ENCODE peak calls at places on chromosomes 2 and 18, in four cellular contexts. R, T, S and A are unnamed samples.

GRCh38 chr18:79425573-79425895 is 29.8 kb downstream of the NFATC1 start:
- DNase-seq in R (no peak), T (no peak), S (no peak), A (no peak)

GRCh38 chr2:66691199-66691975 is 256.5 kb downstream of the MEIS1 start:
- DNase-seq in R (no peak), T (no peak), S (no peak), A (no peak)

GRCh38 chr2:202032841-202033316 is 776 bp upstream of the FZD7 start:
- DNase-seq in R (no peak), T (no peak), S (no peak), A (no peak)

GRCh38 chr2:33215299-33215698 is 261.1 kb upstream of the RASGRP3 start:
- DNase-seq in R (no peak), T (peak), S (peak), A (no peak)

GRCh38 chr2:219440388-219441256 is 6.0 kb downstream of the SPEG start:
- DNase-seq in R (no peak), T (no peak), S (no peak), A (no peak)

GRCh38 chr2:180327185-180327584 is 320.1 kb upstream of the CWC22 start:
- DNase-seq in R (no peak), T (no peak), S (no peak), A (no peak)

GRCh38 chr18:251572-251971 is 16.3 kb downstream of the THOC1 start:
- DNase-seq in R (no peak), T (no peak), S (no peak), A (no peak)

GRCh38 chr2:160505236-160505635 is 11.6 kb upstream of the RBMS1 start:
- DNase-seq in R (no peak), T (no peak), S (no peak), A (no peak)

GRCh38 chr2:177325554-177325953 is 61.0 kb upstream of the NFE2L2 start:
- DNase-seq in R (no peak), T (no peak), S (peak), A (no peak)

GRCh38 chr2:74542978-74543377 is 10.8 kb downstream of the LOXL3 start:
- DNase-seq in R (no peak), T (no peak), S (no peak), A (no peak)

GRCh38 chr2:174970092-174970491 is 35.1 kb downstream of the CHN1 start:
- DNase-seq in R (no peak), T (no peak), S (no peak), A (no peak)

GRCh38 chr18:903703-904102 is 968 bp upstream of the ADCYAP1 start:
- DNase-seq in R (no peak), T (no peak), S (no peak), A (no peak)

GRCh38 chr18:35982404-35983114 is 10.1 kb downstream of the RMP24 start:
- DNase-seq in R (no peak), T (peak), S (no peak), A (no peak)

GRCh38 chr2:218963597-218963996 is 4.1 kb downstream of the CDK5R2 start:
- DNase-seq in R (no peak), T (no peak), S (no peak), A (no peak)

GRCh38 chr2:169757778-169758177 is 24.1 kb downstream of the KLHL23 start:
- DNase-seq in R (no peak), T (no peak), S (no peak), A (no peak)

GRCh38 chr2:100018794-100019193 is 123.6 kb downstream of the AFF3 start:
- DNase-seq in R (no peak), T (peak), S (no peak), A (no peak)

GRCh38 chr18:79533591-79533990 is 137.9 kb downstream of the NFATC1 start:
- DNase-seq in R (no peak), T (no peak), S (no peak), A (no peak)

GRCh38 chr2:185806783-185807182 is 68.2 kb downstream of the FSIP2 start:
- DNase-seq in R (no peak), T (no peak), S (no peak), A (no peak)

GRCh38 chr2:10533811-10534321 is 85.7 kb upstream of the ODC1 start:
- DNase-seq in R (no peak), T (no peak), S (peak), A (no peak)

GRCh38 chr2:28949617-28950305 is 31.3 kb upstream of the TOGARAM2 start:
- DNase-seq in R (no peak), T (no peak), S (no peak), A (no peak)

GRCh38 chr2:167114018-167114417 is 225.7 kb downstream of the XIRP2 start:
- DNase-seq in R (peak), T (no peak), S (no peak), A (no peak)

GRCh38 chr18:69205925-69206324 is 194.8 kb upstream of the DOK6 start:
- DNase-seq in R (no peak), T (no peak), S (no peak), A (no peak)

GRCh38 chr2:240995041-240995960 is 3.1 kb upstream of the SNED1 start:
- DNase-seq in R (no peak), T (no peak), S (no peak), A (peak)

GRCh38 chr2:200578778-200579177 is 7.0 kb upstream of the AOX1 start:
- DNase-seq in R (no peak), T (no peak), S (no peak), A (no peak)

GRCh38 chr2:137975280-137976271 is 11.3 kb downstream of the HNMT start:
- DNase-seq in R (peak), T (no peak), S (no peak), A (no peak)

GRCh38 chr2:50606860-50607259 is 425.1 kb downstream of the NRXN1 start:
- DNase-seq in R (no peak), T (no peak), S (no peak), A (no peak)

GRCh38 chr2:223909048-223909741 is 35.9 kb downstream of the WDFY1 start:
- DNase-seq in R (no peak), T (no peak), S (no peak), A (no peak)

GRCh38 chr2:179948058-179948457 is 59.0 kb downstream of the CWC22 start:
- DNase-seq in R (no peak), T (no peak), S (no peak), A (no peak)

GRCh38 chr2:71886241-71886640 is 261.4 kb downstream of the CYP26B1 start:
- DNase-seq in R (no peak), T (no peak), S (no peak), A (no peak)

GRCh38 chr2:11155326-11156059 is at the start of gene SLC66A3:
- DNase-seq in R (peak), T (peak), S (peak), A (no peak)

GRCh38 chr2:138455691-138456090 is 45.9 kb upstream of the SPOPL start:
- DNase-seq in R (no peak), T (no peak), S (no peak), A (no peak)

GRCh38 chr18:48592540-48592939 is 53.7 kb downstream of the CTIF start:
- DNase-seq in R (no peak), T (no peak), S (no peak), A (no peak)

GRCh38 chr2:45646289-45646688 is 5.2 kb upstream of the PRKCE start:
- DNase-seq in R (no peak), T (no peak), S (no peak), A (no peak)

GRCh38 chr2:45647346-45647745 is 4.1 kb upstream of the PRKCE start:
- DNase-seq in R (no peak), T (no peak), S (no peak), A (no peak)

GRCh38 chr2:45640575-45640974 is 10.9 kb upstream of the PRKCE start:
- DNase-seq in R (no peak), T (no peak), S (no peak), A (no peak)

GRCh38 chr2:45643095-45643494 is 8.4 kb upstream of the PRKCE start:
- DNase-seq in R (no peak), T (no peak), S (no peak), A (no peak)

GRCh38 chr2:45643543-45644542 is 7.6 kb upstream of the PRKCE start:
- DNase-seq in R (no peak), T (no peak), S (no peak), A (peak)
- H3K4me3 ChIP-seq in R (peak), T (peak), S (peak), A (peak)

GRCh38 chr2:239263231-239263936 is 137.4 kb downstream of the HDAC4 start:
- DNase-seq in R (no peak), T (no peak), S (no peak), A (peak)

GRCh38 chr2:239263937-239264837 is 136.6 kb downstream of the HDAC4 start:
- DNase-seq in R (no peak), T (no peak), S (no peak), A (no peak)

GRCh38 chr2:239265681-239266435 is 135.0 kb downstream of the HDAC4 start:
- DNase-seq in R (no peak), T (no peak), S (no peak), A (peak)

GRCh38 chr2:239266436-239266770 is 134.4 kb downstream of the HDAC4 start:
- DNase-seq in R (no peak), T (no peak), S (no peak), A (no peak)

GRCh38 chr2:239264838-239265651 is 135.8 kb downstream of the HDAC4 start:
- DNase-seq in R (peak), T (no peak), S (no peak), A (peak)
- H3K4me3 ChIP-seq in R (no peak), T (no peak), S (no peak), A (no peak)

DNA sequence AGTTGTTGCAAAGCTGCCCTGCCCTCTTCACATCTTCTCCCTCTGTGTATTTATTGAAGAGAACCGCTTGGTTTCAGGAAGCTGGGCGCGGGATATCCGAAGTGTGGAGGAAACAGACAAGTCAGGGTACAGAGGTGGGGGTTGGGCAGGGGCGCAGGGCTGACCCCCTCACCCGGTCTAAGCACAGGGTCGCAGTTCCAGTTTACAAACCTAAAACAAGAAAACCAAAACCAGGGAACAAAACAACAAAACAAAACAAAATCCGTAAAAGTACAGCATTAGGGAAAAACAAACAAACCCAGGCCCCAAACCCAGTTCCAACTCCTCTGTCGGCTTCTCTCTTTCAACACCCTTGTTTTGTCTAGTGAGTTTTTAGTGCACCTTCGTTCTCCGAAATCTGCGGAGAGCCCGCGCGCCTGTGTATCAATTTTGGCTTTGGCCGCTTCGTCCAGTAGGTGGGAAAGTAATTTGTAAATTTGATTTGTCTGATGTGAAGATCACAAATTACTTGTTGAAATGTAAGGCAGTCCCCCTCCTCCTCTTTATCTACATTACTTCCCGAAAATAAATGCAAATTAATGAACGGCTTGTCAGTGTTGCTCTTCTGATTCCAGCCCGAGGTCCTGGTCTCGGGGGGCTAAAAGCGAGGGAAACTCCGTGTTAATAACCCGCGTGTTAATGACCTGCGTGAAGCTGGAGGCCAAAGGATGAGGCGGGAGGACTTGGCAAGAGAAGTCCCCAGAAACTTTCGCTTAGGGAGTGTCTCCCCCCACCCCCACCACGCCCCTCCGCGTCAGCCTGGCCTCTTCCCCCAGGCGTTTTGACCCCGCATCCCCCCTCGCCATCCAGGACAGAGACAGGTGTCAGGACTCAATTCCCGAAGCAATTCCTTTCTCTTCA is 6.9 kb downstream of the OTX1 start:
- DNase-seq in R (no peak), T (no peak), S (no peak), A (no peak)
- H3K4me3 ChIP-seq in R (no peak), T (no peak), S (no peak), A (no peak)

GRCh38 chr18:58106674-58107058 is 62.6 kb downstream of the NEDD4L start:
- DNase-seq in R (no peak), T (no peak), S (no peak), A (no peak)
- H3K4me3 ChIP-seq in R (no peak), T (no peak), S (no peak), A (no peak)

GRCh38 chr18:49645836-49646235 is 84.0 kb downstream of the LIPG start:
- DNase-seq in R (no peak), T (peak), S (no peak), A (no peak)
- H3K4me3 ChIP-seq in R (no peak), T (peak), S (peak), A (no peak)

DNA sequence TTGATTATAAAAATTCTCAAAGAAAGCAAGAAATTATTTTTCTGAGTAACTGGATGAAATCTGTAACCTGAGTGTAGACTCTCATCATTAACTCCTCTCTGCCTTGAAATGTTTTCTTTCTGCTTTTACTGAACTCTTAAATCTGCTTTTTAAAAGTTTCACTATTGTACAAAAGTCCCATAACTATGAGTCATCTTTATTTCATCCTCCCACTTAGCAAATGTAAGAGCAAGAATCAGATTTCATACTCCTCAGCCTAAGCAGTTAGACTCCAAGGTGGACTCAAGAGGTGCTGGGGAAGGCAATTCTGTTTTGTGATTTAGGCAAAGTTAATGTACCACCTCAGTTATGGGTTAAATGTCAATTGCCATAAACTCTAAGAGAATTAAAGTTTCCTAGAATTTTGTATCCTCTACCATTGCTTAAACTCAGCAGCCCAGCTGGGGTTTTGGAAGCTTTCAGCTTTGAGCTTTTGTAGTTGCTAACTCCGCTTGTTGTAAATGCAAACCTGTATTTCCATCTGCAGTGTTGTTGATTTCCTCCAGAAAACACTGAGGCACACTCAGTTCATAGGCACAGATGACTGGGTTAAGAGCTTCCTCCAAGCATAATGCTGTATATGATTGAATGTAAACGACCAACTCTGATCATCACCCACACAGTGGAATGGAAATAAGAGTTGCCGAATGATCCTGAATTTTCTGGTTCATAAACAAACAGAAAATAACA is 268.8 kb downstream of the ARHGAP15 start:
- DNase-seq in R (no peak), T (peak), S (peak), A (no peak)
- H3K4me3 ChIP-seq in R (no peak), T (no peak), S (no peak), A (no peak)

GRCh38 chr2:102186676-102187190 is at the start of gene IL1RL2:
- DNase-seq in R (no peak), T (no peak), S (no peak), A (no peak)
- H3K4me3 ChIP-seq in R (peak), T (peak), S (peak), A (peak)

GRCh38 chr2:30155889-30156658 is 9.3 kb downstream of the YPEL5 start:
- DNase-seq in R (no peak), T (no peak), S (no peak), A (no peak)

GRCh38 chr2:30152385-30152784 is 5.6 kb downstream of the YPEL5 start:
- DNase-seq in R (no peak), T (no peak), S (no peak), A (no peak)

GRCh38 chr2:30157616-30158015 is 10.8 kb downstream of the YPEL5 start:
- DNase-seq in R (no peak), T (no peak), S (no peak), A (no peak)

GRCh38 chr2:30150786-30151185 is 4.0 kb downstream of the YPEL5 start:
- DNase-seq in R (no peak), T (no peak), S (no peak), A (no peak)

GRCh38 chr2:30155202-30155601 is 8.4 kb downstream of the YPEL5 start:
- DNase-seq in R (no peak), T (no peak), S (no peak), A (no peak)
- H3K4me3 ChIP-seq in R (no peak), T (no peak), S (no peak), A (no peak)

DNA sequence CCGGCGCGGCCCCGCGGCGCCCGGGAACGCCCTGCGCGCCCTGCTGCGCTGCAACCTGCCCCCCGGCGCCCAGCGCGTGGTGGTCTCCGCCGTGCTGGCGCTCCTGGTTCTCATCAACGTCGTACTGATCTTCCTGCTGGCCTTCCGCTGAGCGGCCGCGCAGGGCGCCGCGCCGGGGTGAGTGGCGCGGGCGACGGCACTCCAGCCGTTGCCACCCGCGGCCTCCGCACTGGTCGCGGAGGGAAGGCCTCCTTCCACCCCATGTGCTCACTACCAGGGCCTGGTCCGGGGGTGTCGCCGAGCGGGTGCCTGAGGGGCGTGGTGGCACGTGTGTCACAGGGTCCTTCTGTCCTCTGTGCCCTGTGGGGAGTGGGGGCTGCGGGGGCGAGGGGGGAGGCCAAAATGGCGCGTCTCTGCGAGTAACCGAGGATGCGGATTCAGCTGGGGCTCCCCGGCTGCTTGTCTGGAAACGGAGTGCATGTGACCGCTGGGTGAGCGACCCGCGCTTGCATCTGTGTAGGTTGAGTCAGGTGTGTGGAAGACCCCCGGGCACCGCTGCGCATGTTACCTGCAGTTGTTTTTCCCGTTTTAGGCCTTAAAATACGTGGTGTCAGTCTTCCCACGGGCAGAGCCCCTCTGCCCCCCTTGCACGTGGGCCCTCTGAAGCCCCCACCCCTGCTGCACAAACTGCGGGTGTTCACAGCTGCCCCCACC is 58.0 kb downstream of the FAM168B start:
- DNase-seq in R (no peak), T (no peak), S (no peak), A (no peak)
- H3K4me3 ChIP-seq in R (no peak), T (peak), S (peak), A (peak)